ENCODE peak calls at places on chromosomes 5 and 9, in eight cellular contexts. R, X, U, F, G, M, E and L are unnamed samples.

GRCh38 chr9:123724211-123724831 is 205.6 kb downstream of the DENND1A start:
- DNase-seq in X (no peak), E (no peak), R (peak), M (no peak), G (no peak), F (no peak), U (no peak), L (no peak)

GRCh38 chr5:58056546-58056945 is 403.3 kb downstream of the PLK2 start:
- DNase-seq in R (no peak), U (no peak), X (no peak), E (no peak), F (no peak), M (no peak), G (no peak), L (no peak)

GRCh38 chr5:121982089-121982488 is 20.3 kb downstream of the SRFBP1 start:
- DNase-seq in M (no peak), G (no peak), X (no peak), F (no peak), E (no peak), U (no peak), R (no peak), L (no peak)

GRCh38 chr9:133998915-133999580 is 6.9 kb upstream of the VAV2 start:
- DNase-seq in G (no peak), M (no peak), R (no peak), E (no peak), U (no peak), F (peak), X (no peak), L (no peak)

GRCh38 chr5:93385665-93386064 is 195.4 kb downstream of the NR2F1-AS1 start:
- DNase-seq in R (no peak), G (no peak), X (no peak), U (no peak), E (no peak), F (no peak), M (no peak), L (no peak)

GRCh38 chr9:137027369-137028012 is 546 bp downstream of the ABCA2 start:
- DNase-seq in E (no peak), M (no peak), R (no peak), U (no peak), F (no peak), X (no peak), G (no peak), L (peak)

GRCh38 chr9:136353757-136354488 is 9.6 kb downstream of the DNLZ start:
- DNase-seq in E (no peak), F (no peak), X (no peak), M (no peak), U (no peak), G (no peak), R (no peak), L (no peak)

GRCh38 chr5:175800656-175801081 is 70.7 kb upstream of the CPLX2 start:
- DNase-seq in X (no peak), M (no peak), G (no peak), F (peak), E (no peak), U (peak), R (no peak), L (no peak)

GRCh38 chr9:110700953-110701352 is 32.4 kb downstream of the MUSK start:
- DNase-seq in F (no peak), G (no peak), U (no peak), R (no peak), M (no peak), E (no peak), X (no peak), L (peak)

GRCh38 chr5:122377023-122377422 is 65.0 kb downstream of the SNCAIP start:
- DNase-seq in X (no peak), R (no peak), E (no peak), G (no peak), F (no peak), M (no peak), U (no peak), L (no peak)

GRCh38 chr5:33379757-33380156 is 61.0 kb upstream of the TARS1 start:
- DNase-seq in G (no peak), M (no peak), R (no peak), U (no peak), F (peak), E (no peak), X (no peak), L (no peak)

GRCh38 chr5:89556215-89557009 is 673.4 kb upstream of the MEF2C start:
- DNase-seq in G (no peak), X (no peak), R (no peak), U (peak), M (no peak), F (no peak), E (no peak), L (peak)